ENCODE peak calls at places on chromosomes 7 and 10, in four cellular contexts. One of them, this sample, is unnamed.
A peak's percentile ranks its signal among the peaks of the same experiment; 100 is the strongest.

GRCh38 chr7:122974229-122974628 is 21.3 kb downstream of the TAS2R16 start:
- DNase-seq in thoracic aorta: no peak
- DNase-seq in psoas muscle: no peak
- DNase-seq in heart right ventricle: no peak
- DNase-seq in this sample: no peak

GRCh38 chr7:73628504-73628903 is 4.2 kb upstream of the MLXIPL start:
- DNase-seq in thoracic aorta: no peak
- DNase-seq in psoas muscle: no peak
- DNase-seq in heart right ventricle: no peak
- DNase-seq in this sample: no peak

GRCh38 chr10:110413903-110414562 is 83.7 kb upstream of the DUSP5 start:
- DNase-seq in psoas muscle: no peak
- DNase-seq in heart right ventricle: no peak
- DNase-seq in thoracic aorta: no peak
- DNase-seq in this sample: no peak

GRCh38 chr10:90592903-90593302 is 264.9 kb downstream of the HTR7 start:
- DNase-seq in psoas muscle: no peak
- DNase-seq in heart right ventricle: peak; percentile 24
- DNase-seq in thoracic aorta: peak; percentile 6
- DNase-seq in this sample: no peak

GRCh38 chr7:53656881-53657280 is 621.4 kb downstream of the POM121L12 start:
- DNase-seq in psoas muscle: no peak
- DNase-seq in thoracic aorta: no peak
- DNase-seq in heart right ventricle: no peak
- DNase-seq in this sample: no peak

GRCh38 chr7:112255388-112255720 is 48.9 kb downstream of the ZNF277 start:
- DNase-seq in psoas muscle: no peak
- DNase-seq in thoracic aorta: no peak
- DNase-seq in heart right ventricle: no peak
- DNase-seq in this sample: no peak

GRCh38 chr7:79452032-79452494 is 1.4 kb downstream of the MAGI2 start:
- DNase-seq in heart right ventricle: peak; percentile 86
- DNase-seq in thoracic aorta: peak; percentile 81
- DNase-seq in psoas muscle: peak; percentile 88
- DNase-seq in this sample: peak; percentile 14

GRCh38 chr7:98162758-98163157 is 48.5 kb upstream of the BHLHA15 start:
- DNase-seq in psoas muscle: no peak
- DNase-seq in thoracic aorta: no peak
- DNase-seq in heart right ventricle: no peak
- DNase-seq in this sample: no peak

GRCh38 chr10:42959833-42960232 is 117.0 kb upstream of the RET start:
- DNase-seq in thoracic aorta: no peak
- DNase-seq in psoas muscle: peak; percentile 21
- DNase-seq in heart right ventricle: no peak
- DNase-seq in this sample: peak; percentile 21

GRCh38 chr7:5441840-5442513 is 18.3 kb upstream of the TNRC18 start:
- DNase-seq in heart right ventricle: no peak
- DNase-seq in thoracic aorta: no peak
- DNase-seq in psoas muscle: no peak
- DNase-seq in this sample: no peak

GRCh38 chr10:62386401-62387320 is 12.5 kb downstream of the ZNF365 start:
- DNase-seq in psoas muscle: no peak
- DNase-seq in thoracic aorta: no peak
- DNase-seq in heart right ventricle: no peak
- DNase-seq in this sample: no peak

GRCh38 chr10:22324893-22325271 is 4.0 kb downstream of the BMI1 start:
- DNase-seq in heart right ventricle: no peak
- DNase-seq in psoas muscle: no peak
- DNase-seq in thoracic aorta: no peak
- DNase-seq in this sample: no peak
- H3K27me3 ChIP-seq in heart right ventricle: peaks cover 33% of the 10 kb centered on the region
- H3K27me3 ChIP-seq in psoas muscle: no peaks in the 10 kb centered on the region
- H3K27me3 ChIP-seq in thoracic aorta: no peaks in the 10 kb centered on the region
- H3K27me3 ChIP-seq in this sample: peaks cover 25% of the 10 kb centered on the region

GRCh38 chr10:132758867-132759266 is 27.1 kb downstream of the NKX6-2 start:
- DNase-seq in thoracic aorta: no peak
- DNase-seq in psoas muscle: no peak
- DNase-seq in heart right ventricle: no peak
- DNase-seq in this sample: no peak

GRCh38 chr10:132764108-132764507 is 21.8 kb downstream of the NKX6-2 start:
- DNase-seq in psoas muscle: no peak
- DNase-seq in thoracic aorta: no peak
- DNase-seq in heart right ventricle: no peak
- DNase-seq in this sample: no peak

GRCh38 chr10:132762267-132762666 is 23.7 kb downstream of the NKX6-2 start:
- DNase-seq in thoracic aorta: no peak
- DNase-seq in psoas muscle: no peak
- DNase-seq in heart right ventricle: no peak
- DNase-seq in this sample: no peak

GRCh38 chr10:132763545-132763944 is 22.4 kb downstream of the NKX6-2 start:
- DNase-seq in psoas muscle: no peak
- DNase-seq in heart right ventricle: no peak
- DNase-seq in thoracic aorta: no peak
- DNase-seq in this sample: no peak

DNA sequence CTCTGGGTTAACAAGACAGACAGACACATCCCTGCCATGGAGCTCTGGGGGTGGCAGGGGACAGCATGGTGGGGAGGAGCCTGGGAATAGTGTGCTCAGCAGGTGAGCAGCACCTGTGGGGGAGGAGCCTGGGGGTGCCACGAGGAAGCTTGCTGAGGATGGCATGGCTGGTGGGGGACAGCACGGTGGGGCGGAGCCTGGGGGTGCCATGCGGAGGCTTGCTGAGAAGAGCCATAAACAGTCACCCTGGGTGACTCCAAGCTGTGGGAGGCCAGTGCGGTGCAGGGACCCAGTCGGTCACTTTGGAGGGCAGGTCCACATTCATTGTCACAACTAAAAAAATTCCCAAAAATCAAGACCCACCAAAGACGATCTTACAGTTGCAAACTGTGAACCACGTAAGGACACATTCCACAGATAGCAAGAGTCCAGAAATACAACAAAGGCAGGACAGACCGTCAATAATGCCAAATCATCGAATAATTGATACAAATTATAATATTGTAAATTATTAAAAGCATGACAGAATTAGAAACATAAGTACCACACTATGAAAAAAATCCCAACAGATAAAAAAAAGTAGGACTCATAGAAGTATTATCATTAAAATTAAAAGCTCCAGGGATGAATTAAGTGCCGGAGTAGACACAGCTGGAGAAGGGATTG is 24.4 kb downstream of the NKX6-2 start:
- DNase-seq in thoracic aorta: no peak
- DNase-seq in heart right ventricle: no peak
- DNase-seq in psoas muscle: no peak
- DNase-seq in this sample: no peak
- H3K36me3 ChIP-seq in thoracic aorta: peaks cover 29% of the 10 kb centered on the region
- H3K36me3 ChIP-seq in heart right ventricle: no peaks in the 10 kb centered on the region
- H3K36me3 ChIP-seq in psoas muscle: peaks cover 32% of the 10 kb centered on the region
- H3K36me3 ChIP-seq in this sample: peaks cover 1% of the 10 kb centered on the region

DNA sequence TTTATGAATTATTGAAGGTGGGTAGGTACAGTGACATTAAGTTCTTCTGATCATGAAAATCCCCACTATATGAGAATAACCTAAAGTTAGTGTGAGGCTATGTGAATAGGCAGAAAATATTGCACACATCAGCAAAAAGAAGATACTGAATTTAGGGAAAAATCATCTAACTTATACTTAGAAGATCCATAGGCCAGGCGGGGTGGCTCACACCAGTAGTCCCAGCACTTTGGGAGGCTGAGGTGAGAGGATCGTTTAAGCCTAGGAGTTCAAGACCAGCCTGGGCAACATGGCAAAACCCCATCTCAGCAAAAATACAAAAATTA is 49.5 kb upstream of the ARHGAP12 start:
- DNase-seq in thoracic aorta: no peak
- DNase-seq in heart right ventricle: no peak
- DNase-seq in psoas muscle: no peak
- DNase-seq in this sample: no peak
- H3K4me1 ChIP-seq in thoracic aorta: no peaks in the 10 kb centered on the region
- H3K4me1 ChIP-seq in heart right ventricle: no peaks in the 10 kb centered on the region
- H3K4me1 ChIP-seq in psoas muscle: no peaks in the 10 kb centered on the region
- H3K4me1 ChIP-seq in this sample: peaks cover 16% of the 10 kb centered on the region

GRCh38 chr10:118007773-118008172 is 39.0 kb downstream of the RAB11FIP2 start:
- DNase-seq in thoracic aorta: no peak
- DNase-seq in heart right ventricle: no peak
- DNase-seq in psoas muscle: no peak
- DNase-seq in this sample: no peak
- H3K27me3 ChIP-seq in thoracic aorta: no peaks in the 10 kb centered on the region
- H3K27me3 ChIP-seq in heart right ventricle: no peaks in the 10 kb centered on the region
- H3K27me3 ChIP-seq in psoas muscle: no peaks in the 10 kb centered on the region
- H3K27me3 ChIP-seq in this sample: no peaks in the 10 kb centered on the region

DNA sequence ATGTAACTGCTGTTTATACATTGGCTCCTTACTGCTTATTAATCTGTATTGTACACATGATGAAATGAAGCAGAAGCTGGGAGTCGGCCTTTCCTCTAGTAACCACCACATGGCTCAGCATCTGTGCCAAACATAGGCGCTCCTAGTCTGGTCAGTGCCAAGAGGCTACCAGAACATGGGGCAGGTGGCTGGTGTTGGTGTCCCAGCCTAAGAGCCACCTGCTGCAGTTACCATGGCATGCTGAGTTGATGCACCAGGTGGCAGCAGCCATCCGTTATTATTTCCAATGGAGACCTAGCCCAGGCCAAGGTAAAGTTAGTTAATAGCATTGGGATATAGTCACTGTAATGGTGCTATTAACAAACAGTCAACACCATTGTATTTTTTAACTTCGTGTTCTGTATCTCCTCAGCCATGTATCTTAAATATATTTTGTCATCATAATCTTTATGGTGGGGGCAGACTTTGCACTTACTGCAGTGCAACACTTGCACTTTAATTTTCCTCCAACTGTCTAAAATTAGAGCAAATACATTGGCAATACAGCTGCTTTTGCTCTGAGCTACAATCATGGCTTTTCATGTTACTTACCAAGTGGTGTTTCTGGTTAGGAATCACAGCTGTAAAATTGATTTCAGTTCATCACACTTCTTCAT is 33.1 kb downstream of the HBP1 start:
- DNase-seq in psoas muscle: peak; percentile 73
- DNase-seq in thoracic aorta: no peak
- DNase-seq in heart right ventricle: peak; percentile 51
- DNase-seq in this sample: no peak
- H3K36me3 ChIP-seq in psoas muscle: peaks cover 94% of the 10 kb centered on the region
- H3K36me3 ChIP-seq in thoracic aorta: peaks cover 52% of the 10 kb centered on the region
- H3K36me3 ChIP-seq in heart right ventricle: peaks cover 3% of the 10 kb centered on the region
- H3K36me3 ChIP-seq in this sample: peaks cover 56% of the 10 kb centered on the region

GRCh38 chr10:34186740-34187139 is 628.4 kb downstream of the PARD3 start:
- DNase-seq in psoas muscle: no peak
- DNase-seq in heart right ventricle: no peak
- DNase-seq in thoracic aorta: no peak
- DNase-seq in this sample: no peak

GRCh38 chr10:34184901-34185386 is 630.2 kb downstream of the PARD3 start:
- DNase-seq in thoracic aorta: no peak
- DNase-seq in heart right ventricle: no peak
- DNase-seq in psoas muscle: no peak
- DNase-seq in this sample: no peak

GRCh38 chr10:34186013-34186412 is 629.1 kb downstream of the PARD3 start:
- DNase-seq in psoas muscle: no peak
- DNase-seq in heart right ventricle: no peak
- DNase-seq in thoracic aorta: no peak
- DNase-seq in this sample: no peak

GRCh38 chr10:34188221-34188620 is 626.9 kb downstream of the PARD3 start:
- DNase-seq in heart right ventricle: no peak
- DNase-seq in psoas muscle: no peak
- DNase-seq in thoracic aorta: no peak
- DNase-seq in this sample: no peak

GRCh38 chr10:34187201-34187600 is 627.9 kb downstream of the PARD3 start:
- DNase-seq in thoracic aorta: no peak
- DNase-seq in psoas muscle: no peak
- DNase-seq in heart right ventricle: no peak
- DNase-seq in this sample: no peak
- H3K4me1 ChIP-seq in thoracic aorta: peaks cover 3% of the 10 kb centered on the region
- H3K4me1 ChIP-seq in psoas muscle: no peaks in the 10 kb centered on the region
- H3K4me1 ChIP-seq in heart right ventricle: peaks cover 19% of the 10 kb centered on the region
- H3K4me1 ChIP-seq in this sample: no peaks in the 10 kb centered on the region